ENCODE peak calls at places on chromosome 6, in eight cellular contexts. One of them, this sample, is unnamed.
A peak's percentile ranks its signal among the peaks of the same experiment; 100 is the strongest.

GRCh38 chr6:131890091-131890490 is 61.1 kb downstream of the CCN2 start:
- DNase-seq in kidney tubule cell: peak; percentile 50
- DNase-seq in Right ventricle myocardium superior: no peak
- DNase-seq in H7: no peak
- DNase-seq in choroid plexus epithelial cell: no peak
- DNase-seq in astrocyte of the spinal cord: no peak
- DNase-seq in tibial nerve: no peak
- DNase-seq in NCI-H146: no peak
- DNase-seq in this sample: no peak

GRCh38 chr6:83417880-83418663 is 12.8 kb downstream of the ME1 start:
- DNase-seq in kidney tubule cell: peak; percentile 54
- DNase-seq in Right ventricle myocardium superior: no peak
- DNase-seq in H7: peak; percentile 32
- DNase-seq in choroid plexus epithelial cell: peak; percentile 90
- DNase-seq in astrocyte of the spinal cord: peak; percentile 77
- DNase-seq in tibial nerve: no peak
- DNase-seq in NCI-H146: peak; percentile 34
- DNase-seq in this sample: peak; percentile 20

GRCh38 chr6:23036401-23036983 is 467.1 kb downstream of the HDGFL1 start:
- DNase-seq in kidney tubule cell: no peak
- DNase-seq in Right ventricle myocardium superior: no peak
- DNase-seq in H7: no peak
- DNase-seq in choroid plexus epithelial cell: peak; percentile 26
- DNase-seq in astrocyte of the spinal cord: peak; percentile 11
- DNase-seq in tibial nerve: no peak
- DNase-seq in NCI-H146: no peak
- DNase-seq in this sample: no peak

GRCh38 chr6:26331809-26332226 is 33.2 kb upstream of the BTN3A2 start:
- DNase-seq in kidney tubule cell: no peak
- DNase-seq in Right ventricle myocardium superior: no peak
- DNase-seq in H7: no peak
- DNase-seq in choroid plexus epithelial cell: no peak
- DNase-seq in astrocyte of the spinal cord: no peak
- DNase-seq in tibial nerve: no peak
- DNase-seq in NCI-H146: no peak
- DNase-seq in this sample: no peak

GRCh38 chr6:33763483-33763882 is 16.8 kb upstream of the IP6K3 start:
- DNase-seq in kidney tubule cell: no peak
- DNase-seq in Right ventricle myocardium superior: no peak
- DNase-seq in H7: no peak
- DNase-seq in choroid plexus epithelial cell: peak; percentile 61
- DNase-seq in astrocyte of the spinal cord: no peak
- DNase-seq in tibial nerve: no peak
- DNase-seq in NCI-H146: no peak
- DNase-seq in this sample: no peak

GRCh38 chr6:39891976-39892375 is 42.3 kb downstream of the MOCS1 start:
- DNase-seq in kidney tubule cell: no peak
- DNase-seq in Right ventricle myocardium superior: no peak
- DNase-seq in H7: no peak
- DNase-seq in choroid plexus epithelial cell: peak; percentile 56
- DNase-seq in astrocyte of the spinal cord: no peak
- DNase-seq in tibial nerve: no peak
- DNase-seq in NCI-H146: no peak
- DNase-seq in this sample: no peak

GRCh38 chr6:13653296-13653695 is 38.2 kb downstream of the NOL7 start:
- DNase-seq in kidney tubule cell: peak; percentile 12
- DNase-seq in Right ventricle myocardium superior: no peak
- DNase-seq in H7: no peak
- DNase-seq in choroid plexus epithelial cell: peak; percentile 50
- DNase-seq in astrocyte of the spinal cord: peak; percentile 41
- DNase-seq in tibial nerve: no peak
- DNase-seq in NCI-H146: no peak
- DNase-seq in this sample: no peak

GRCh38 chr6:33433560-33434191 is 13.8 kb downstream of the SYNGAP1 start:
- DNase-seq in kidney tubule cell: no peak
- DNase-seq in Right ventricle myocardium superior: no peak
- DNase-seq in H7: peak; percentile 85
- DNase-seq in choroid plexus epithelial cell: peak; percentile 43
- DNase-seq in astrocyte of the spinal cord: peak; percentile 43
- DNase-seq in tibial nerve: no peak
- DNase-seq in NCI-H146: no peak
- DNase-seq in this sample: no peak

GRCh38 chr6:134060491-134061106 is 8.2 kb upstream of the SLC2A12 start:
- DNase-seq in kidney tubule cell: peak; percentile 85
- DNase-seq in Right ventricle myocardium superior: no peak
- DNase-seq in H7: no peak
- DNase-seq in choroid plexus epithelial cell: peak; percentile 54
- DNase-seq in astrocyte of the spinal cord: peak; percentile 75
- DNase-seq in tibial nerve: no peak
- DNase-seq in NCI-H146: no peak
- DNase-seq in this sample: no peak

GRCh38 chr6:93040375-93040774 is 379.0 kb downstream of the EPHA7 start:
- DNase-seq in kidney tubule cell: no peak
- DNase-seq in Right ventricle myocardium superior: no peak
- DNase-seq in H7: no peak
- DNase-seq in choroid plexus epithelial cell: peak; percentile 45
- DNase-seq in astrocyte of the spinal cord: peak; percentile 75
- DNase-seq in tibial nerve: no peak
- DNase-seq in NCI-H146: no peak
- DNase-seq in this sample: no peak

GRCh38 chr6:10210052-10210451 is 204.8 kb downstream of the TFAP2A start:
- DNase-seq in kidney tubule cell: peak; percentile 19
- DNase-seq in Right ventricle myocardium superior: no peak
- DNase-seq in H7: no peak
- DNase-seq in choroid plexus epithelial cell: no peak
- DNase-seq in astrocyte of the spinal cord: no peak
- DNase-seq in tibial nerve: no peak
- DNase-seq in NCI-H146: no peak
- DNase-seq in this sample: no peak

GRCh38 chr6:48844696-48845095 is 618.4 kb downstream of the MMUT start:
- DNase-seq in kidney tubule cell: no peak
- DNase-seq in Right ventricle myocardium superior: no peak
- DNase-seq in H7: no peak
- DNase-seq in choroid plexus epithelial cell: no peak
- DNase-seq in astrocyte of the spinal cord: no peak
- DNase-seq in tibial nerve: no peak
- DNase-seq in NCI-H146: no peak
- DNase-seq in this sample: no peak

GRCh38 chr6:145502417-145502816 is 232.9 kb downstream of the EPM2A start:
- DNase-seq in kidney tubule cell: peak; percentile 13
- DNase-seq in Right ventricle myocardium superior: no peak
- DNase-seq in H7: no peak
- DNase-seq in choroid plexus epithelial cell: peak; percentile 15
- DNase-seq in astrocyte of the spinal cord: no peak
- DNase-seq in tibial nerve: no peak
- DNase-seq in NCI-H146: peak; percentile 4
- DNase-seq in this sample: peak; percentile 50

GRCh38 chr6:39419607-39420006 is 97.1 kb upstream of the KCNK16 start:
- DNase-seq in kidney tubule cell: no peak
- DNase-seq in Right ventricle myocardium superior: no peak
- DNase-seq in H7: peak; percentile 37
- DNase-seq in choroid plexus epithelial cell: no peak
- DNase-seq in astrocyte of the spinal cord: no peak
- DNase-seq in tibial nerve: no peak
- DNase-seq in NCI-H146: no peak
- DNase-seq in this sample: no peak

GRCh38 chr6:42131531-42131930 is 10.9 kb downstream of the C6orf132 start:
- DNase-seq in kidney tubule cell: peak; percentile 60
- DNase-seq in Right ventricle myocardium superior: peak; percentile 13
- DNase-seq in H7: no peak
- DNase-seq in choroid plexus epithelial cell: peak; percentile 94
- DNase-seq in astrocyte of the spinal cord: peak; percentile 89
- DNase-seq in tibial nerve: no peak
- DNase-seq in NCI-H146: no peak
- DNase-seq in this sample: no peak

GRCh38 chr6:148818939-148819575 is 72.2 kb downstream of the UST start:
- DNase-seq in kidney tubule cell: no peak
- DNase-seq in Right ventricle myocardium superior: no peak
- DNase-seq in H7: peak; percentile 35
- DNase-seq in choroid plexus epithelial cell: peak; percentile 80
- DNase-seq in astrocyte of the spinal cord: peak; percentile 41
- DNase-seq in tibial nerve: no peak
- DNase-seq in NCI-H146: no peak
- DNase-seq in this sample: no peak

GRCh38 chr6:21027507-21027906 is 493.2 kb downstream of the CDKAL1 start:
- DNase-seq in kidney tubule cell: no peak
- DNase-seq in Right ventricle myocardium superior: no peak
- DNase-seq in H7: no peak
- DNase-seq in choroid plexus epithelial cell: no peak
- DNase-seq in astrocyte of the spinal cord: no peak
- DNase-seq in tibial nerve: no peak
- DNase-seq in NCI-H146: no peak
- DNase-seq in this sample: no peak

GRCh38 chr6:4308354-4308753 is 173.0 kb upstream of the ECI2 start:
- DNase-seq in kidney tubule cell: no peak
- DNase-seq in Right ventricle myocardium superior: no peak
- DNase-seq in H7: no peak
- DNase-seq in choroid plexus epithelial cell: no peak
- DNase-seq in astrocyte of the spinal cord: no peak
- DNase-seq in tibial nerve: no peak
- DNase-seq in NCI-H146: no peak
- DNase-seq in this sample: no peak

GRCh38 chr6:27591660-27592059 is 118.8 kb upstream of the ZNF184 start:
- DNase-seq in kidney tubule cell: peak; percentile 76
- DNase-seq in Right ventricle myocardium superior: no peak
- DNase-seq in H7: no peak
- DNase-seq in choroid plexus epithelial cell: peak; percentile 54
- DNase-seq in astrocyte of the spinal cord: peak; percentile 49
- DNase-seq in tibial nerve: no peak
- DNase-seq in NCI-H146: peak; percentile 38
- DNase-seq in this sample: peak; percentile 78

GRCh38 chr6:41284726-41285125 is 1.8 kb downstream of the TREM1 start:
- DNase-seq in kidney tubule cell: peak; percentile 11
- DNase-seq in Right ventricle myocardium superior: no peak
- DNase-seq in H7: no peak
- DNase-seq in choroid plexus epithelial cell: peak; percentile 84
- DNase-seq in astrocyte of the spinal cord: no peak
- DNase-seq in tibial nerve: no peak
- DNase-seq in NCI-H146: no peak
- DNase-seq in this sample: no peak

GRCh38 chr6:74931567-74931966 is 274.3 kb downstream of the COL12A1 start:
- DNase-seq in kidney tubule cell: peak; percentile 13
- DNase-seq in Right ventricle myocardium superior: no peak
- DNase-seq in H7: no peak
- DNase-seq in choroid plexus epithelial cell: peak; percentile 78
- DNase-seq in astrocyte of the spinal cord: peak; percentile 85
- DNase-seq in tibial nerve: no peak
- DNase-seq in NCI-H146: no peak
- DNase-seq in this sample: no peak

GRCh38 chr6:34610819-34611477 is 54.8 kb upstream of the SPDEF start:
- DNase-seq in kidney tubule cell: peak; percentile 39
- DNase-seq in Right ventricle myocardium superior: no peak
- DNase-seq in H7: no peak
- DNase-seq in choroid plexus epithelial cell: peak; percentile 84
- DNase-seq in astrocyte of the spinal cord: peak; percentile 76
- DNase-seq in tibial nerve: no peak
- DNase-seq in NCI-H146: no peak
- DNase-seq in this sample: no peak

GRCh38 chr6:88013554-88013953 is 34.1 kb upstream of the SPACA1 start:
- DNase-seq in kidney tubule cell: no peak
- DNase-seq in Right ventricle myocardium superior: no peak
- DNase-seq in H7: peak; percentile 21
- DNase-seq in choroid plexus epithelial cell: peak; percentile 12
- DNase-seq in astrocyte of the spinal cord: no peak
- DNase-seq in tibial nerve: no peak
- DNase-seq in NCI-H146: no peak
- DNase-seq in this sample: no peak

GRCh38 chr6:5082487-5083306 is 2.4 kb upstream of the PPP1R3G start:
- DNase-seq in kidney tubule cell: peak; percentile 97
- DNase-seq in Right ventricle myocardium superior: no peak
- DNase-seq in H7: no peak
- DNase-seq in choroid plexus epithelial cell: peak; percentile 51
- DNase-seq in astrocyte of the spinal cord: peak; percentile 54
- DNase-seq in tibial nerve: no peak
- DNase-seq in NCI-H146: no peak
- DNase-seq in this sample: no peak

GRCh38 chr6:118772886-118773285 is 121.1 kb upstream of the ASF1A start:
- DNase-seq in kidney tubule cell: no peak
- DNase-seq in Right ventricle myocardium superior: no peak
- DNase-seq in H7: no peak
- DNase-seq in choroid plexus epithelial cell: no peak
- DNase-seq in astrocyte of the spinal cord: no peak
- DNase-seq in tibial nerve: no peak
- DNase-seq in NCI-H146: no peak
- DNase-seq in this sample: no peak

GRCh38 chr6:22095886-22096285 is 200.9 kb downstream of the PRL start:
- DNase-seq in kidney tubule cell: no peak
- DNase-seq in Right ventricle myocardium superior: no peak
- DNase-seq in H7: no peak
- DNase-seq in choroid plexus epithelial cell: peak; percentile 66
- DNase-seq in astrocyte of the spinal cord: no peak
- DNase-seq in tibial nerve: no peak
- DNase-seq in NCI-H146: no peak
- DNase-seq in this sample: no peak

GRCh38 chr6:121630716-121631115 is 195.3 kb downstream of the GJA1 start:
- DNase-seq in kidney tubule cell: no peak
- DNase-seq in Right ventricle myocardium superior: no peak
- DNase-seq in H7: no peak
- DNase-seq in choroid plexus epithelial cell: no peak
- DNase-seq in astrocyte of the spinal cord: no peak
- DNase-seq in tibial nerve: no peak
- DNase-seq in NCI-H146: no peak
- DNase-seq in this sample: no peak

GRCh38 chr6:43716099-43716498 is 28.5 kb upstream of the MRPS18A start:
- DNase-seq in kidney tubule cell: no peak
- DNase-seq in Right ventricle myocardium superior: peak; percentile 86
- DNase-seq in H7: peak; percentile 72
- DNase-seq in choroid plexus epithelial cell: peak; percentile 58
- DNase-seq in astrocyte of the spinal cord: peak; percentile 68
- DNase-seq in tibial nerve: no peak
- DNase-seq in NCI-H146: no peak
- DNase-seq in this sample: no peak

GRCh38 chr6:24936641-24937317 is 1.0 kb upstream of the RIPOR2 start:
- DNase-seq in kidney tubule cell: peak; percentile 49
- DNase-seq in Right ventricle myocardium superior: no peak
- DNase-seq in H7: no peak
- DNase-seq in choroid plexus epithelial cell: no peak
- DNase-seq in astrocyte of the spinal cord: no peak
- DNase-seq in tibial nerve: no peak
- DNase-seq in NCI-H146: no peak
- DNase-seq in this sample: no peak

GRCh38 chr6:50822078-50822476 is 3.4 kb downstream of the TFAP2B start:
- DNase-seq in kidney tubule cell: peak; percentile 57
- DNase-seq in Right ventricle myocardium superior: no peak
- DNase-seq in H7: no peak
- DNase-seq in choroid plexus epithelial cell: no peak
- DNase-seq in astrocyte of the spinal cord: no peak
- DNase-seq in tibial nerve: no peak
- DNase-seq in NCI-H146: no peak
- DNase-seq in this sample: peak; percentile 71

GRCh38 chr6:34757687-34758274 is 476 bp downstream of the SNRPC start:
- DNase-seq in kidney tubule cell: no peak
- DNase-seq in Right ventricle myocardium superior: no peak
- DNase-seq in H7: no peak
- DNase-seq in choroid plexus epithelial cell: no peak
- DNase-seq in astrocyte of the spinal cord: no peak
- DNase-seq in tibial nerve: no peak
- DNase-seq in NCI-H146: no peak
- DNase-seq in this sample: no peak

GRCh38 chr6:138291849-138292181 is 73.5 kb upstream of the PBOV1 start:
- DNase-seq in kidney tubule cell: no peak
- DNase-seq in Right ventricle myocardium superior: no peak
- DNase-seq in H7: peak; percentile 66
- DNase-seq in choroid plexus epithelial cell: no peak
- DNase-seq in astrocyte of the spinal cord: no peak
- DNase-seq in tibial nerve: no peak
- DNase-seq in NCI-H146: no peak
- DNase-seq in this sample: no peak

GRCh38 chr6:143333749-143334520 is 116.6 kb downstream of the ADAT2 start:
- DNase-seq in kidney tubule cell: no peak
- DNase-seq in Right ventricle myocardium superior: no peak
- DNase-seq in H7: no peak
- DNase-seq in choroid plexus epithelial cell: no peak
- DNase-seq in astrocyte of the spinal cord: peak; percentile 33
- DNase-seq in tibial nerve: no peak
- DNase-seq in NCI-H146: no peak
- DNase-seq in this sample: no peak

GRCh38 chr6:25665455-25665854 is 13.4 kb downstream of the SCGN start:
- DNase-seq in kidney tubule cell: no peak
- DNase-seq in Right ventricle myocardium superior: no peak
- DNase-seq in H7: no peak
- DNase-seq in choroid plexus epithelial cell: no peak
- DNase-seq in astrocyte of the spinal cord: no peak
- DNase-seq in tibial nerve: no peak
- DNase-seq in NCI-H146: no peak
- DNase-seq in this sample: no peak

This sample was measured in NCI-H748 treated with DMSO at 0.1 percent for 48 hours.